ENCODE peak calls at places on chromosomes 7 and 10, in nine cellular contexts. N is breast epithelium, J is tibial nerve, D is heart right ventricle, F is endothelial cell of umbilical vein, G is vagina, K is left lung, I is heart left ventricle, L is H9. Q is an unnamed sample. For H3K4me1 and H3K9me3, the result is how much of the 10 kb centered on the place peaks cover.

GRCh38 chr10:20598590-20598989 is 298.5 kb downstream of the NEBL start:
- DNase-seq in F (no peak), K (peak), G (no peak), N (no peak), D (peak), I (peak), L (peak), J (peak), Q (no peak)

GRCh38 chr10:91879514-91880170 is 29.6 kb downstream of the FGFBP3 start:
- DNase-seq in F (no peak), I (no peak), D (no peak), G (no peak), J (no peak), K (no peak), L (no peak), N (no peak), Q (no peak)

GRCh38 chr7:50793115-50793946 is 10.6 kb upstream of the GRB10 start:
- DNase-seq in K (peak), D (peak), J (peak), G (no peak), N (peak), I (peak), L (peak), F (peak), Q (peak)

GRCh38 chr7:92715963-92716362 is 120.4 kb downstream of the CDK6 start:
- DNase-seq in F (no peak), N (no peak), L (no peak), G (no peak), K (no peak), D (no peak), I (no peak), J (no peak), Q (no peak)

GRCh38 chr10:71366710-71367109 is 30.0 kb upstream of the CDH23 start:
- DNase-seq in I (no peak), N (no peak), D (no peak), J (no peak), F (no peak), K (no peak), L (no peak), G (no peak), Q (no peak)

GRCh38 chr7:93823621-93824020 is 66.9 kb downstream of the TFPI2 start:
- DNase-seq in D (no peak), L (no peak), K (no peak), N (no peak), J (no peak), F (no peak), G (no peak), I (no peak), Q (no peak)

GRCh38 chr10:3793553-3793952 is 8.5 kb upstream of the KLF6 start:
- DNase-seq in J (no peak), D (no peak), K (no peak), G (no peak), N (no peak), F (no peak), I (no peak), L (no peak), Q (no peak)

GRCh38 chr10:29941476-29941875 is 117.9 kb downstream of the JCAD start:
- DNase-seq in J (no peak), D (no peak), I (no peak), K (no peak), L (no peak), N (no peak), G (no peak), F (no peak), Q (no peak)

GRCh38 chr7:93442478-93443224 is 131.9 kb downstream of the CALCR start:
- DNase-seq in K (no peak), D (no peak), G (no peak), L (peak), N (no peak), J (no peak), F (peak), I (no peak), Q (peak)

GRCh38 chr7:30201161-30201666 is 66.4 kb downstream of the MTURN start:
- DNase-seq in G (no peak), L (no peak), D (no peak), F (no peak), K (no peak), N (no peak), J (no peak), I (no peak), Q (no peak)

GRCh38 chr7:94040254-94040653 is 36.1 kb upstream of the BET1 start:
- DNase-seq in G (no peak), F (no peak), I (no peak), J (no peak), L (no peak), K (no peak), N (no peak), D (no peak), Q (no peak)

GRCh38 chr10:114665873-114666272 is 7.8 kb upstream of the ABLIM1 start:
- DNase-seq in J (no peak), N (no peak), G (no peak), F (peak), I (no peak), D (no peak), K (no peak), L (no peak), Q (no peak)

GRCh38 chr7:65475734-65476319 is 102.2 kb downstream of the ZNF92 start:
- DNase-seq in G (no peak), L (no peak), K (no peak), J (no peak), D (no peak), F (peak), I (no peak), N (peak), Q (no peak)

GRCh38 chr7:8291742-8292141 is 29.8 kb upstream of the ICA1 start:
- DNase-seq in G (no peak), L (no peak), F (no peak), I (no peak), N (no peak), D (no peak), J (no peak), K (no peak), Q (no peak)

GRCh38 chr10:132467464-132468149 is 70.0 kb upstream of the INPP5A start:
- DNase-seq in K (peak), G (no peak), N (no peak), D (no peak), I (no peak), J (no peak), F (no peak), L (no peak), Q (no peak)

GRCh38 chr10:70404906-70405824 is 1.2 kb downstream of the EIF4EBP2 start:
- DNase-seq in N (peak), D (peak), F (peak), G (peak), L (no peak), J (peak), K (peak), I (peak), Q (no peak)

GRCh38 chr10:6353526-6353925 is 150.8 kb downstream of the PFKFB3 start:
- DNase-seq in G (no peak), I (no peak), J (no peak), F (no peak), D (no peak), N (no peak), K (no peak), L (no peak), Q (no peak)

GRCh38 chr10:125232841-125233240 is 72.5 kb upstream of the CTBP2 start:
- DNase-seq in L (no peak), D (no peak), F (no peak), I (no peak), N (no peak), G (no peak), K (no peak), J (no peak), Q (no peak)

GRCh38 chr7:82559203-82559805 is 115.7 kb upstream of the CACNA2D1 start:
- DNase-seq in F (peak), J (no peak), G (no peak), I (no peak), K (no peak), D (no peak), N (no peak), L (peak), Q (no peak)

GRCh38 chr10:12934777-12935176 is 66.7 kb downstream of the CCDC3 start:
- DNase-seq in G (peak), I (no peak), L (no peak), K (no peak), D (no peak), J (no peak), N (no peak), F (no peak), Q (no peak)

GRCh38 chr10:30160431-30160982 is 101.1 kb upstream of the JCAD start:
- DNase-seq in N (no peak), J (no peak), K (no peak), F (no peak), L (no peak), D (no peak), I (no peak), G (no peak), Q (no peak)

GRCh38 chr7:43905954-43906326 is 456 bp downstream of the URGCP start:
- DNase-seq in J (no peak), I (peak), L (peak), G (no peak), N (no peak), F (peak), K (peak), D (peak), Q (no peak)

GRCh38 chr7:111660478-111660877 is 98.2 kb upstream of the IMMP2L start:
- DNase-seq in I (no peak), L (no peak), F (no peak), D (no peak), N (no peak), K (no peak), G (no peak), J (no peak), Q (no peak)

GRCh38 chr10:130018253-130018652 is 54.2 kb upstream of the EBF3 start:
- DNase-seq in L (peak), F (no peak), I (no peak), N (no peak), K (no peak), J (no peak), G (peak), D (peak), Q (no peak)

GRCh38 chr7:46146454-46147255 is 225.6 kb upstream of the IGFBP3 start:
- DNase-seq in N (no peak), L (no peak), D (no peak), I (peak), J (no peak), G (no peak), F (no peak), K (no peak), Q (no peak)

GRCh38 chr7:94949532-94949931 is 42.1 kb downstream of the PPP1R9A start:
- DNase-seq in G (no peak), J (no peak), K (no peak), N (no peak), F (no peak), L (no peak), D (no peak), I (no peak), Q (no peak)

GRCh38 chr10:1375805-1376170 is 319.6 kb downstream of the WDR37 start:
- DNase-seq in J (no peak), L (no peak), I (no peak), N (no peak), G (peak), D (no peak), K (no peak), F (no peak), Q (no peak)

GRCh38 chr7:55185321-55185802 is 166.5 kb downstream of the EGFR start:
- DNase-seq in L (no peak), K (no peak), N (no peak), F (no peak), G (peak), D (no peak), J (no peak), I (no peak), Q (no peak)

GRCh38 chr7:2820508-2820934 is 23.6 kb downstream of the GNA12 start:
- DNase-seq in N (no peak), L (no peak), I (peak), G (peak), D (no peak), F (peak), J (peak), K (peak), Q (no peak)

GRCh38 chr7:151539055-151539714 is 19.5 kb upstream of the RHEB start:
- DNase-seq in I (peak), N (no peak), K (no peak), J (no peak), D (no peak), G (no peak), F (no peak), L (peak), Q (no peak)

GRCh38 chr7:75968561-75969001 is 25.8 kb downstream of the TMEM120A start:
- DNase-seq in J (no peak), I (peak), D (no peak), G (no peak), N (no peak), K (no peak), L (no peak), F (no peak), Q (no peak)

GRCh38 chr10:26486304-26486703 is 48.2 kb downstream of the APBB1IP start:
- DNase-seq in I (no peak), G (no peak), N (no peak), K (no peak), L (no peak), F (no peak), D (peak), J (no peak), Q (no peak)

GRCh38 chr7:91239772-91240171 is 24.5 kb upstream of the FZD1 start:
- DNase-seq in L (no peak), F (no peak), K (no peak), D (no peak), J (no peak), N (no peak), I (no peak), G (no peak), Q (no peak)

GRCh38 chr7:25105911-25106310 is 19.1 kb downstream of the CYCS start:
- DNase-seq in L (no peak), N (no peak), F (no peak), D (no peak), G (no peak), K (no peak), J (no peak), I (no peak), Q (no peak)

GRCh38 chr10:102090772-102091171 is 25.6 kb downstream of the HPS6 start:
- DNase-seq in F (peak), K (no peak), G (no peak), D (no peak), J (no peak), L (no peak), I (no peak), N (no peak), Q (no peak)

GRCh38 chr10:12179616-12180015 is 16.1 kb downstream of the NUDT5 start:
- DNase-seq in D (no peak), I (no peak), J (no peak), K (no peak), G (no peak), N (no peak), F (no peak), L (no peak), Q (no peak)

GRCh38 chr10:121741246-121741645 is 143.0 kb upstream of the FGFR2 start:
- DNase-seq in N (no peak), D (no peak), I (no peak), L (no peak), G (no peak), K (no peak), F (no peak), J (no peak), Q (no peak)

GRCh38 chr7:118626739-118627138 is 402.2 kb downstream of the ANKRD7 start:
- DNase-seq in D (no peak), G (no peak), L (no peak), I (no peak), K (no peak), J (no peak), N (no peak), F (no peak), Q (no peak)

GRCh38 chr7:113179313-113179712 is 61.0 kb upstream of the SMIM30 start:
- DNase-seq in D (no peak), L (no peak), F (no peak), G (no peak), K (no peak), N (no peak), J (no peak), I (no peak), Q (no peak)

DNA sequence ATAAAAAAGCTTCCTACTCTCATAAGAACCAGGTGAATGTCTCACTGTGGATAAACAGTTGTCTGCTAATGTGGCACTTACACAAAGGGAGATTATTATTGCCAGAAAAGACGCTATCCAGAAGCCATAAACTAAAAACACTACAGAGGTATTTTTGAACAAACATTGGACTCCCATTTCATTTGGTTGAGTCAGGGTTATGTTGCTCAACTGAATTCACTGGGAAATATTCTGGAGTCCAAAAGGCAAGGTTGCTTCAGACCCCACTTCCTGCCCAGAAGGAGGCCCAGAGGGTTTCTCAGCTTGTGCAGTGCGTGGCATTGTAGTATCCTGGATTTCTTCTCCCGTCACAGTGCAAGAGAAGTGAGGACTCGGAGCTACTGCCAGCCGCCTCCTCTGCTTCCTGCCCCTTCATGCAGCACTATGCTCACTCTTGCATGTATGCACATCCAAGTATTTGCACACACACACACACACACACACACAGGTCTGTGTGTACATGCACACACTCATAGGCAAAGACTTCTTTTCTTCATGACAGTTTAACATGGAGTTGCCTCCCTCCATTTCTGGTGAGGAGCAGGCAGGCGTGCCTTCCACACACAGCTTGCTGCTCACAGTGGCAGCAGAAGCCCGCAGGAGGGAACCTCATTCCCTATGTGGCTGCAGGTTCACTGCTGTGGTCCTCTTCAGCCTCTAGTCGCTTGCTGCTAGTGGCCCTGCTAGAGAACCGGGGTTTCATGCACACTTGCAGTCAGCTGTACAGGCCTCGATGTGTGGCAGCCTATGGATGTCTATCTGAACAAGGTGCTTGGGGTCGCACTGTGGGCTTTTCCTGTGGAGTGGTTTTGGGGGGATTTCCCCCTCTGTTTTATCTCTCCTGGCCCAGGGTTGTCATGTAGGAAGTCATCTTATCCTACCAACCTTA is 10.2 kb downstream of the DENND10 start:
- DNase-seq in D (no peak), F (no peak), L (no peak), N (no peak), I (no peak), J (no peak), K (no peak), G (no peak), Q (no peak)
- H3K27ac ChIP-seq in D (no peak), F (no peak), L (no peak), N (no peak), I (no peak), J (no peak), K (peak), G (peak), Q (no peak)

DNA sequence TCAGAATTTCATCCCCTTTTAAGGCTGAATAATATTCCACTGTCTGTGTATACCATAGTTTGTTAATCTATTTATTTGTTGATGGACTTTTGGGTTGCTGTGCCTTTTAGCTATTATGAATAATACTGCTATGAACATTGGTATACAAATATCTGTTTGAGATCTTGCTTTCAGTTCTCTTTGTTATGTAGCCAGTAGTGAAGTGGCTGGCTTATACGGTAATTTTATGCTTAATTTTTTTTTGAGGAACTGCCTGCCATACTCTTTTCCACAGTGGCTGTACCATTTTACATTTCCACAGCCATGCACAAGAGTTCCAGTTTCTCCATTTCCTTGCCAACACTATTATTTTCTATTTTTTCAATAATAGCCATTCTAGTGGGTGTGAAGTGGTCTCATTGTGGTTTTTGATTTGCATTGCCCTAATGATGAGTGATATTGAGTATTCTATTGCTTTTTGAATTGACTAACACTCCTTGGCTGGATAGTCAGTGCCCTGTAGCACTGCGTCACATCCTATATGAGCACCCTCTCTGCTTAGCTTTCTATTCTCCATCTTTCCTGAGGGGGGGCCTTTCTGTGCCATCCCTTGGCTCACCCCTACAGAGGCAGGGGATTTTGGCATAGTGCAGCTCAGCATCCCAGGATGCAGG is 29.4 kb upstream of the RAPGEF5 start:
- DNase-seq in D (no peak), N (no peak), F (no peak), J (no peak), G (no peak), K (no peak), I (no peak), L (no peak), Q (no peak)
- H3K4me1 ChIP-seq in D (under half), N (under half), F (under half), J (under half), G (under half), K (under half), I (under half), L (under half), Q (under half)

DNA sequence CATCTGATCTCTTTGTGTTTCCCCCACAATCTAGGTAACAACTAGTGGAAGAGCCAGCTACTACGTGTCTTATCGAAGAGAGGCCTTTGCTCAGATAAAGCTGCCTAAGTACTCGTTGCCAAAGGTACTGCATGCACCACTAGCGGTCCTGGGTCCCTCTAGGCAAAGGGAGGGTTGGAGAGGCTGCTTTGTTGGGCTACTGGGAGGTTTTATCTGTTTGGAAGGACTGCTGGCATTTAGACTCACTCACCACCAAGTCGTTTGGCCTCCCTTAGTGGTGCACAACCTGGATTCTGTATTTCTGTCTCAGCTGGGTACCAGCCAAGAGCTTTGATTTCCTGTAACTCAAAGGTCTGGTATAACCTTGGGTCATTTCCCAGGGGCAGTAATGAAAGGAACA is 498.3 kb downstream of the SORCS3 start:
- DNase-seq in L (no peak), K (no peak), G (no peak), F (no peak), D (no peak), J (no peak), I (no peak), N (no peak), Q (no peak)
- H3K9me3 ChIP-seq in L (under half), K (under half), G (under half), F (under half), D (under half), J (under half), I (under half), N (under half), Q (under half)

GRCh38 chr10:61944445-61945123 is 43.1 kb downstream of the ARID5B start:
- DNase-seq in G (no peak), D (no peak), K (no peak), F (no peak), I (no peak), L (no peak), J (no peak), N (no peak), Q (no peak)
- H3K27ac ChIP-seq in G (peak), D (peak), K (peak), F (no peak), I (no peak), L (no peak), J (peak), N (peak), Q (no peak)

GRCh38 chr7:41652265-41652664 is 50.6 kb downstream of the INHBA start:
- DNase-seq in D (peak), K (no peak), L (no peak), F (no peak), I (no peak), G (no peak), N (no peak), J (no peak), Q (no peak)

GRCh38 chr7:41643616-41644015 is 59.3 kb downstream of the INHBA start:
- DNase-seq in D (no peak), F (no peak), K (no peak), N (no peak), I (no peak), G (no peak), J (no peak), L (no peak), Q (no peak)

GRCh38 chr7:41648506-41648905 is 54.4 kb downstream of the INHBA start:
- DNase-seq in F (no peak), I (no peak), J (no peak), L (no peak), N (no peak), G (no peak), K (no peak), D (no peak), Q (no peak)
- H3K4me1 ChIP-seq in F (under half), I (under half), J (under half), L (under half), N (under half), G (under half), K (under half), D (under half), Q (under half)